ENCODE peak calls at places on chromosomes 7 and 10, in ten cellular contexts. E is endothelial cell, L is neural crest cell, W is PC-9, S is GM06990, Q is glutamatergic neuron, Y is mammary epithelial cell, G is IMR-90, J is brain microvascular endothelial cell, P is HFFc6. B is an unnamed sample.
A peak's percentile ranks its signal among the peaks of the same experiment; 100 is the strongest.

GRCh38 chr7:111765936-111766643 is 203.8 kb upstream of the IMMP2L start:
- DNase-seq in E (no peak), L (no peak), W (no peak), S (no peak), Q (no peak), Y (no peak), G (peak; percentile 28), J (peak; percentile 35), P (no peak), B (no peak)

GRCh38 chr7:150931199-150931869 is 46.8 kb downstream of the KCNH2 start:
- DNase-seq in E (no peak), L (no peak), W (no peak), S (no peak), Q (no peak), Y (no peak), G (no peak), J (no peak), P (no peak), B (peak; percentile 64)

GRCh38 chr10:13945760-13946460 is 359.1 kb downstream of the PRPF18 start:
- DNase-seq in E (peak; percentile 37), L (peak; percentile 17), W (peak; percentile 80), S (no peak), Q (no peak), Y (no peak), G (peak; percentile 63), J (no peak), P (peak; percentile 21), B (no peak)

GRCh38 chr7:29955799-29956476 is 33.7 kb downstream of the SCRN1 start:
- DNase-seq in E (peak; percentile 12), L (no peak), W (no peak), S (peak; percentile 15), Q (peak; percentile 23), Y (no peak), G (no peak), J (no peak), P (no peak), B (no peak)

GRCh38 chr10:123847686-123848432 is 43.7 kb downstream of the CPXM2 start:
- DNase-seq in E (no peak), L (no peak), W (no peak), S (no peak), Q (no peak), Y (peak; percentile 67), G (no peak), J (no peak), P (peak; percentile 49), B (no peak)

GRCh38 chr10:28429573-28430216 is 103.2 kb upstream of the WAC start:
- DNase-seq in E (no peak), L (no peak), W (no peak), S (no peak), Q (no peak), Y (peak; percentile 14), G (peak; percentile 3), J (no peak), P (peak; percentile 53), B (no peak)

GRCh38 chr10:2944788-2945187 is 122.6 kb upstream of the PFKP start:
- DNase-seq in E (no peak), L (no peak), W (no peak), S (no peak), Q (no peak), Y (peak; percentile 34), G (no peak), J (no peak), P (no peak), B (no peak)

GRCh38 chr7:150627959-150628358 is 4.2 kb downstream of the GIMAP6 start:
- DNase-seq in E (no peak), L (no peak), W (no peak), S (no peak), Q (no peak), Y (no peak), G (no peak), J (no peak), P (no peak), B (no peak)

GRCh38 chr7:128284102-128284501 is 43.0 kb downstream of the LEP start:
- DNase-seq in E (no peak), L (no peak), W (no peak), S (no peak), Q (no peak), Y (no peak), G (no peak), J (no peak), P (no peak), B (no peak)

GRCh38 chr7:16344927-16345326 is 76.4 kb downstream of the CRPPA start:
- DNase-seq in E (no peak), L (no peak), W (no peak), S (no peak), Q (no peak), Y (no peak), G (no peak), J (no peak), P (no peak), B (no peak)

GRCh38 chr7:124765401-124766352 is at the start of gene GPR37:
- DNase-seq in E (peak; percentile 66), L (peak; percentile 59), W (peak; percentile 63), S (peak; percentile 44), Q (peak; percentile 75), Y (peak; percentile 83), G (peak; percentile 93), J (peak; percentile 45), P (no peak), B (peak; percentile 53)
- TF ChIP-seq CTCF in E (no peak), L (no peak), W (no peak), S (no peak), Q (no peak), Y (peak; percentile 61), G (peak; percentile 74), J (peak; percentile 36), P (no peak), B (peak; percentile 22)

GRCh38 chr7:55250313-55250712 is 114.8 kb upstream of the LANCL2 start:
- DNase-seq in E (peak; percentile 68), L (peak; percentile 30), W (no peak), S (no peak), Q (peak; percentile 55), Y (no peak), G (no peak), J (no peak), P (no peak), B (no peak)
- TF ChIP-seq CTCF in E (peak; percentile 45), L (peak; percentile 63), W (peak; percentile 67), S (peak; percentile 47), Q (peak; percentile 49), Y (peak; percentile 69), G (peak; percentile 42), J (peak; percentile 77), P (peak; percentile 72), B (peak; percentile 51)

GRCh38 chr7:86950360-86950759 is 109.1 kb downstream of the ELAPOR2 start:
- DNase-seq in E (no peak), L (no peak), W (no peak), S (peak; percentile 43), Q (no peak), Y (no peak), G (no peak), J (no peak), P (no peak), B (no peak)
- TF ChIP-seq CTCF in E (no peak), L (no peak), W (no peak), S (peak; percentile 30), Q (no peak), Y (no peak), G (no peak), J (no peak), P (no peak), B (no peak)

DNA sequence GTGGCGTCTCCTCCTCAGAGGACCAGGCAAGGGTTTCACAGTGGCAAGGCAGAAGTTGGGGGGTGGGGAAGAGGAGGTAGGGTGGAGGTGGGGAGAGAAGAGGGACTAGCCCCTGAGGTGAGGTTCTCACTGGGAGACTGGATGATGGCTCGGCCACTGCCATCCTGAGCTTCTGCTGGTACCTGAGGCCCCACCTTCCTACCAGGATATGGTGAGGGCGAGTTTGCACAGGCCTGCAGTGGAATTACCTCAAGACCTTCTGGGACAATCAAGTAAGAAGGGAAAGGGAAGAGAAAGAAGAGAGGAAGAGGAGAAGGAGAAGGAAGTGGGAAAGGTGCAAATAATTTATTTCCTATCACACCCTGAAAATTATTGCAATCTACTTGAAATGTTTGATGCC is 111.8 kb upstream of the GDF10 start:
- DNase-seq in E (no peak), L (no peak), W (no peak), S (no peak), Q (no peak), Y (peak; percentile 32), G (no peak), J (no peak), P (no peak), B (no peak)
- TF ChIP-seq CTCF in E (no peak), L (no peak), W (no peak), S (no peak), Q (no peak), Y (no peak), G (no peak), J (no peak), P (no peak), B (no peak)

GRCh38 chr7:91228927-91229326 is 35.3 kb upstream of the FZD1 start:
- DNase-seq in E (no peak), L (no peak), W (no peak), S (no peak), Q (no peak), Y (peak; percentile 11), G (peak; percentile 51), J (no peak), P (no peak), B (no peak)

GRCh38 chr7:91230503-91230902 is 33.7 kb upstream of the FZD1 start:
- DNase-seq in E (no peak), L (no peak), W (no peak), S (no peak), Q (no peak), Y (no peak), G (no peak), J (no peak), P (no peak), B (no peak)

GRCh38 chr7:91228327-91228726 is 35.9 kb upstream of the FZD1 start:
- DNase-seq in E (no peak), L (no peak), W (no peak), S (no peak), Q (no peak), Y (peak; percentile 19), G (peak; percentile 68), J (no peak), P (no peak), B (no peak)

GRCh38 chr7:91230100-91230499 is 34.1 kb upstream of the FZD1 start:
- DNase-seq in E (no peak), L (no peak), W (no peak), S (no peak), Q (no peak), Y (no peak), G (no peak), J (no peak), P (no peak), B (no peak)

DNA sequence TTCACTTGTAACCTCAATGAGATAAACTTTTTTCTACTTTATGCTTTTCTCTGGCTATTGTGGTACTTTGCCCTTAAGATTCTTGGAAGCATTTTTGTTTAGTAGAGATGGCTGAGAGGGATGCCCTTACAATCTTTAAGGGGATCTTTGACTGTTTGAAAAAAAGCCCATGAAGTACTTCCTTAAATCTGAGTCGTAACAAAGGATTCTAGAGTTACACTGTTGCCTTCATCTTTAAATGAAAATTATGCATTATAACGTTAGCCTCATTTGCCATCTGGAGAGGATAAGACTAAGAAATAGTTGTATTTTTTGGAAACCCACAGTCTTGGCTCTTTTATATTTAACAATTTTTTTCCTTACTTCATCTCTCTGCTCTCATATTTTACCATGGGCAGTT is 37.8 kb upstream of the FZD1 start:
- DNase-seq in E (no peak), L (no peak), W (no peak), S (no peak), Q (no peak), Y (no peak), G (peak; percentile 25), J (no peak), P (no peak), B (no peak)
- TF ChIP-seq CTCF in E (no peak), L (no peak), W (no peak), S (no peak), Q (no peak), Y (no peak), G (no peak), J (no peak), P (no peak), B (no peak)

GRCh38 chr10:104013489-104013888 is 46.5 kb downstream of the SLK start:
- DNase-seq in E (no peak), L (no peak), W (no peak), S (no peak), Q (no peak), Y (no peak), G (no peak), J (no peak), P (no peak), B (no peak)
- TF ChIP-seq CTCF in E (no peak), L (no peak), W (no peak), S (no peak), Q (no peak), Y (no peak), G (no peak), J (no peak), P (no peak), B (no peak)

B was measured in D721Med.